ENCODE peak calls at places on chromosomes 11 and 22, in nine cellular contexts. Y, U, Z, D, V, C, H, L and Q are unnamed samples. For H3K27me3, the result is how much of the 10 kb centered on the place peaks cover.

GRCh38 chr11:27864046-27865025 is 164.1 kb upstream of the BDNF start:
- DNase-seq in Y (peak), U (no peak), Z (peak), D (peak), V (no peak), C (no peak), H (no peak), L (peak), Q (no peak)

GRCh38 chr11:105933666-105934065 is 88.4 kb downstream of the MSANTD4 start:
- DNase-seq in Y (no peak), U (no peak), Z (no peak), D (no peak), V (no peak), C (no peak), H (no peak), L (no peak), Q (no peak)

GRCh38 chr11:134452026-134452848 is 40.2 kb upstream of the B3GAT1 start:
- DNase-seq in Y (no peak), U (no peak), Z (no peak), D (no peak), V (no peak), C (no peak), H (no peak), L (peak), Q (no peak)

GRCh38 chr11:29040489-29040888 is 932.3 kb downstream of the METTL15 start:
- DNase-seq in Y (no peak), U (no peak), Z (no peak), D (no peak), V (no peak), C (no peak), H (no peak), L (no peak), Q (no peak)

GRCh38 chr11:82883853-82884252 is 16.4 kb downstream of the PRCP start:
- DNase-seq in Y (no peak), U (no peak), Z (no peak), D (no peak), V (no peak), C (no peak), H (no peak), L (no peak), Q (no peak)

GRCh38 chr11:111352235-111352746 is 26.8 kb downstream of the POU2AF1 start:
- DNase-seq in Y (no peak), U (no peak), Z (no peak), D (no peak), V (no peak), C (no peak), H (no peak), L (no peak), Q (no peak)

GRCh38 chr11:1768141-1768469 is 4.4 kb upstream of the CTSD start:
- DNase-seq in Y (no peak), U (no peak), Z (no peak), D (no peak), V (no peak), C (no peak), H (no peak), L (peak), Q (no peak)

GRCh38 chr11:1863352-1864215 is 10.7 kb downstream of the LSP1 start:
- DNase-seq in Y (peak), U (peak), Z (peak), D (peak), V (peak), C (peak), H (peak), L (no peak), Q (no peak)

DNA sequence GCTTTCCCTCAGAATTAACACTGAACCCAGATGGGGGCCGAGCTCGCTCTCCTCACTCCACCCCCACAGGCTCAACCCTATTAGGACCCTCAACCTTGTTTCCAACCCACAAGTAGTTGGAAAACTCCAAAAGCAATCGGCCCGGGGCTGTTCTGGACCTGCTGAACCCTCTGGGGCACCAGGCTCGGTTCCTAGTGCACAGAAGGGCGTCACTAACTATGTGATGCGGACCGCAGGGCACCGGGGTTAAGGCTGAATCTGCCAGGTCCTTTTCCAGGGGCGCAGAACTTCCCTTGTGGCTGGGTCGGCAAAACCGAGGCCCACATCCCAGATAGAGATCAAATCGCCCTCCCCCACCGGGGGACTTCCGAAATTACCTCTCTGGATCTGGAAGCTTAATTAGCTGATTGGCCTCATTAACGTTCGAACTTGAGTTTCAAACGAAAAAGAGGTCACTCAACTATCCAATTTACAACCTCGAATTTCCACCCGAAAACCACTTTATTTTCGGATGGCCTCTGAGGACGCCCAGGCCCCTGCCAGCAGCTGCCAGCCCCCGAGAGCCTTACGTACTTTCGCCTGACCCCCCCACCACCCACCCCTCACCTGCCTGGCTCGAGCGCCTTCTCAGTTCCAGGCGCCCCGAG is 1.7 kb downstream of the SHANK2 start:
- DNase-seq in Y (no peak), U (peak), Z (no peak), D (no peak), V (no peak), C (peak), H (no peak), L (no peak), Q (no peak)
- H3K4me3 ChIP-seq in Y (peak), U (peak), Z (no peak), D (peak), V (no peak), C (peak), H (peak), L (peak), Q (no peak)

GRCh38 chr11:13249992-13250391 is 27.6 kb upstream of the BMAL1 start:
- DNase-seq in Y (no peak), U (peak), Z (no peak), D (peak), V (no peak), C (no peak), H (no peak), L (no peak), Q (no peak)
- TF ChIP-seq CTCF in Y (no peak), U (peak), Z (no peak), D (peak), V (peak), C (no peak), H (no peak), L (peak), Q (no peak)

GRCh38 chr11:71545405-71545966 is 2.7 kb upstream of the KRTAP5-9 start:
- DNase-seq in Y (no peak), U (no peak), Z (no peak), D (no peak), V (no peak), C (no peak), H (no peak), L (no peak), Q (no peak)

GRCh38 chr11:71543866-71544265 is 4.4 kb upstream of the KRTAP5-9 start:
- DNase-seq in Y (no peak), U (no peak), Z (no peak), D (no peak), V (no peak), C (no peak), H (no peak), L (no peak), Q (no peak)

GRCh38 chr11:71542856-71543743 is 5.1 kb upstream of the KRTAP5-9 start:
- DNase-seq in Y (no peak), U (no peak), Z (no peak), D (no peak), V (no peak), C (no peak), H (no peak), L (no peak), Q (no peak)

GRCh38 chr11:71544525-71545214 is 3.5 kb upstream of the KRTAP5-9 start:
- DNase-seq in Y (no peak), U (no peak), Z (no peak), D (no peak), V (no peak), C (no peak), H (no peak), L (no peak), Q (no peak)

DNA sequence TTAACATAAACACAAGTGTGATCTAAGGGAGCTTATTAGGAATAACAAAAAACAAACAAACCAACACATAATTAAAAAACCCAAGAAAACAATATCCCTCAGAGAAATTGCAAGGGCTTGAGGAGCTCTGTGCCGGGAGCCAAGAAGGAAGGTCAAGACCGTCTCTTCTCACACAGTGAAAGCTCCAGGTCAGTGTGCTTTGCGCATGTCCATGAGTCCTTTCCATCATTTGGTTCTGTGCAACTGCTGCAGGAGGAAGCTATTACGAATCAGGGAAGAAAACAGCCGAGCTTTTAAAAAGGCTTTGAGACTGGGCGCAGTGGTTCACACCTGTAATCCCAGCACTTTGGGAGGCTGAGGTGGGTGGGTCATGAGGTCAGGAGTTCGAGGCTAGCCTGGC is 4.6 kb downstream of the KRTAP5-8 start:
- DNase-seq in Y (no peak), U (no peak), Z (no peak), D (no peak), V (no peak), C (no peak), H (no peak), L (no peak), Q (no peak)
- H3K27me3 ChIP-seq in Y (under half), U (under half), Z (under half), D (under half), V (under half), C (under half), H (under half), L (under half), Q (under half)

GRCh38 chr11:96155627-96156378 is 187.2 kb downstream of the MAML2 start:
- DNase-seq in Y (peak), U (peak), Z (peak), D (peak), V (peak), C (peak), H (peak), L (peak), Q (no peak)
- H3K4me3 ChIP-seq in Y (no peak), U (no peak), Z (peak), D (no peak), V (peak), C (no peak), H (no peak), L (no peak), Q (no peak)

GRCh38 chr22:31995046-31995445 is 48.0 kb upstream of the SLC5A1 start:
- DNase-seq in Y (no peak), U (peak), Z (no peak), D (no peak), V (no peak), C (no peak), H (no peak), L (no peak), Q (no peak)
- TF ChIP-seq CTCF in Y (no peak), U (peak), Z (no peak), D (no peak), V (peak), C (no peak), H (no peak), L (peak), Q (no peak)

GRCh38 chr22:49670610-49671330 is 156.9 kb downstream of the BRD1 start:
- DNase-seq in Y (no peak), U (no peak), Z (no peak), D (no peak), V (no peak), C (no peak), H (no peak), L (peak), Q (no peak)
- H3K27me3 ChIP-seq in Y (under half), U (under half), Z (under half), D (under half), V (under half), C (under half), H (under half), L (under half), Q (under half)

DNA sequence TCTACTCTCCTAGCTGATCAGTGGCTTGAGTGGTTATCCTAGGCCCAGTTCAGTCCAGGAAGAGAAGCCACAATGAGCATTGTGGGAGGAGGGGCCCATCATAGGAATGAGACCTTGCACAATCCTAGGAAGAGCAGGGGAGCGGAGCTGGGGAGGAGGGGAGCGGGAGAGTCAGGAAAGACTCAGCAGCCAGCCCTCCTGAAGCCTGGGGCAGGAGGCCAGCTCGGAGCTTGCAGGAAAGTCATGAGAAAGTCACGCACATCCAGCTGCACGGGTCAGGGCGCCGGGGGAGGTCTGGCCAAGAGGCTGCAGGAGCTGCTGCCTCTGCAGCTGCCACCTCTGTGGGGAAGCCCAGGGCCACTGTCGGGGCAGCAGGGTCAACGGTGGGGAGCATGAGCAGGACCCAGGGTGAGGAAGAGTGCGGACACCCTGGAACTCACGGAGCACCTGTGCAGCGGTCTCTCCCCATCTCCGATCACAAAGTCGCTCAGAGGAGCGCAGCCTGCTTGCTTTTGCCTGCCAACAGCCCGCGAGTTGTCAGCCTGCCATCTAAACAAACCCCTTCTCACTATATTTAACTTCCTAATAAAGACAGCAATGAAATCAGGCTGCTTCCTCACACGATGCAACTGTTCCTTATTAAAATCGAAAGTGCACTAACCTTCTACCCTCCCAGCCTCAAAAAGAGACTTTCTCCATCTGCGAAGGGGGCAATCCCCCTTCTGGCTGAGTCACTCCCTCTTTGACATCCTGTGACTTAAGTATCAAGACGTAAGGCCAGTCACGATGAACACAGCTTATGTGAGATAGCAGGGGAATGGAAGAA is 52.8 kb upstream of the RTL6 start:
- DNase-seq in Y (no peak), U (no peak), Z (peak), D (no peak), V (peak), C (peak), H (peak), L (no peak), Q (no peak)
- H3K4me3 ChIP-seq in Y (no peak), U (no peak), Z (peak), D (no peak), V (peak), C (no peak), H (no peak), L (peak), Q (no peak)